ENCODE peak calls at places on chromosomes 12 and 14, in eight cellular contexts. N, L, Z, A, V, M, T and H are unnamed samples.

GRCh38 chr12:112537710-112538396 is 119.1 kb downstream of the PTPN11 start:
- DNase-seq in M (peak; percentile 44), T (no peak), V (peak; percentile 8), N (no peak), A (no peak), L (no peak), Z (no peak), H (no peak)

GRCh38 chr12:88417531-88417930 is 162.7 kb downstream of the KITLG start:
- DNase-seq in M (no peak), Z (no peak), A (no peak), V (no peak), T (no peak), L (no peak), N (no peak), H (no peak)

GRCh38 chr12:107847830-107848229 is 73.3 kb downstream of the ASCL4 start:
- DNase-seq in V (no peak), Z (no peak), A (no peak), L (no peak), T (no peak), M (no peak), N (no peak), H (no peak)

GRCh38 chr14:55448146-55448614 is 7.8 kb upstream of the TBPL2 start:
- DNase-seq in A (peak; percentile 36), L (peak; percentile 43), V (peak; percentile 94), T (no peak), N (peak; percentile 76), M (no peak), Z (peak; percentile 41), H (no peak)

GRCh38 chr12:21819236-21819635 is 44.7 kb upstream of the KCNJ8 start:
- DNase-seq in Z (no peak), T (no peak), A (no peak), V (no peak), L (no peak), N (no peak), M (no peak), H (no peak)

GRCh38 chr14:70086685-70087379 is 101.9 kb downstream of the SLC8A3 start:
- DNase-seq in A (peak; percentile 32), V (peak; percentile 13), L (peak; percentile 34), N (peak; percentile 70), M (peak; percentile 9), Z (peak; percentile 58), T (no peak), H (no peak)

GRCh38 chr14:105745433-105746123 is 219.2 kb downstream of the TMEM121 start:
- DNase-seq in V (no peak), M (no peak), A (no peak), Z (no peak), N (no peak), T (no peak), L (no peak), H (no peak)

GRCh38 chr14:42222924-42223471 is 616.3 kb downstream of the LRFN5 start:
- DNase-seq in N (peak; percentile 3), A (no peak), T (no peak), L (no peak), Z (peak; percentile 28), V (peak; percentile 71), M (no peak), H (no peak)

GRCh38 chr12:128818065-128819022 is 5.4 kb downstream of the SLC15A4 start:
- DNase-seq in M (no peak), A (no peak), Z (no peak), N (no peak), T (peak; percentile 50), V (peak; percentile 27), L (no peak), H (no peak)

GRCh38 chr12:32451816-32452215 is 52.5 kb downstream of the FGD4 start:
- DNase-seq in N (no peak), L (no peak), M (no peak), A (no peak), T (no peak), V (no peak), Z (no peak), H (no peak)

GRCh38 chr12:32448581-32448980 is 49.2 kb downstream of the FGD4 start:
- DNase-seq in A (no peak), V (peak; percentile 74), T (no peak), L (no peak), Z (no peak), N (no peak), M (no peak), H (no peak)

GRCh38 chr12:32450768-32451167 is 51.4 kb downstream of the FGD4 start:
- DNase-seq in M (no peak), A (peak; percentile 74), Z (no peak), N (peak; percentile 38), V (no peak), T (no peak), L (no peak), H (no peak)

GRCh38 chr12:32454075-32454474 is 54.7 kb downstream of the FGD4 start:
- DNase-seq in T (no peak), M (no peak), L (no peak), A (peak; percentile 91), Z (no peak), N (no peak), V (peak; percentile 69), H (no peak)

GRCh38 chr12:32450363-32450762 is 51.0 kb downstream of the FGD4 start:
- DNase-seq in A (no peak), T (no peak), V (no peak), L (no peak), Z (no peak), N (no peak), M (no peak), H (no peak)
- H3K4me1 ChIP-seq in A (peaks cover 6% of the 10 kb centered on the region), T (no peaks in the 10 kb centered on the region), V (peaks cover 78% of the 10 kb centered on the region), L (no peaks in the 10 kb centered on the region), Z (peaks cover 22% of the 10 kb centered on the region), N (peaks cover 24% of the 10 kb centered on the region), M (no peaks in the 10 kb centered on the region), H (no peaks in the 10 kb centered on the region)

GRCh38 chr14:94421316-94421715 is 31.3 kb downstream of the SERPINA11 start:
- DNase-seq in M (no peak), T (no peak), A (no peak), V (no peak), Z (no peak), N (no peak), L (no peak), H (no peak)
- H3K4me1 ChIP-seq in M (no peaks in the 10 kb centered on the region), T (no peaks in the 10 kb centered on the region), A (no peaks in the 10 kb centered on the region), V (peaks cover under 1% of the 10 kb centered on the region), Z (peaks cover 3% of the 10 kb centered on the region), N (no peaks in the 10 kb centered on the region), L (no peaks in the 10 kb centered on the region), H (no peaks in the 10 kb centered on the region)

GRCh38 chr12:84727964-84728363 is 184.6 kb downstream of the SLC6A15 start:
- DNase-seq in A (no peak), L (no peak), V (peak; percentile 76), M (no peak), Z (no peak), T (no peak), N (no peak), H (no peak)
- H3K4me1 ChIP-seq in A (no peaks in the 10 kb centered on the region), L (peaks cover 23% of the 10 kb centered on the region), V (peaks cover 14% of the 10 kb centered on the region), M (no peaks in the 10 kb centered on the region), Z (no peaks in the 10 kb centered on the region), T (no peaks in the 10 kb centered on the region), N (no peaks in the 10 kb centered on the region), H (no peaks in the 10 kb centered on the region)

GRCh38 chr12:1469063-1469462 is 125.3 kb downstream of the FBXL14 start:
- DNase-seq in T (no peak), L (no peak), M (no peak), V (no peak), N (no peak), Z (no peak), A (no peak), H (no peak)
- H3K4me1 ChIP-seq in T (peaks cover 28% of the 10 kb centered on the region), L (no peaks in the 10 kb centered on the region), M (peaks cover 19% of the 10 kb centered on the region), V (peaks cover 16% of the 10 kb centered on the region), N (peaks cover 10% of the 10 kb centered on the region), Z (peaks cover 19% of the 10 kb centered on the region), A (no peaks in the 10 kb centered on the region), H (peaks cover 7% of the 10 kb centered on the region)